ENCODE peak calls at places on chromosomes 3 and 15, in eight cellular contexts. U is activated B cell treated with CpG ODN at 0.5 μM for 24 hours; W is NCI-H2171; E is EL; K is naive thymus-derived CD8-positive, alpha-beta T cell; X is testis; S is B cell; A is NCI-H1417. F is an unnamed sample.

GRCh38 chr3:163708428-163708827 is 1369.9 kb downstream of the SI start:
- DNase-seq in W (no peak), S (no peak), X (no peak), A (no peak), E (no peak), K (no peak), U (no peak), F (no peak)

GRCh38 chr15:95538693-95539092 is 791.8 kb upstream of the NR2F2 start:
- DNase-seq in U (no peak), S (no peak), E (no peak), W (no peak), A (no peak), X (no peak), K (no peak), F (no peak)

GRCh38 chr15:75989875-75990274 is 22.3 kb downstream of the NRG4 start:
- DNase-seq in U (no peak), S (no peak), K (no peak), A (no peak), W (no peak), E (no peak), X (no peak), F (no peak)

GRCh38 chr15:55741592-55742497 is 1.1 kb downstream of the PRTG start:
- DNase-seq in X (peak; percentile 59), S (no peak), U (no peak), K (no peak), A (peak; percentile 88), W (no peak), E (peak; percentile 4), F (peak; percentile 7)

GRCh38 chr3:70531063-70531657 is 218.7 kb upstream of the MDFIC2 start:
- DNase-seq in E (peak; percentile 22), K (no peak), X (no peak), W (peak; percentile 7), U (no peak), A (no peak), S (no peak), F (no peak)

GRCh38 chr15:101439920-101440319 is 49.6 kb downstream of the PCSK6 start:
- DNase-seq in X (peak; percentile 66), S (no peak), W (no peak), E (peak; percentile 71), U (no peak), A (no peak), K (no peak), F (no peak)

GRCh38 chr15:31379042-31379441 is 52.4 kb downstream of the KLF13 start:
- DNase-seq in S (no peak), X (no peak), E (no peak), K (no peak), A (no peak), W (peak; percentile 59), U (no peak), F (no peak)

GRCh38 chr3:46955801-46956259 is 20.7 kb downstream of the CCDC12 start:
- DNase-seq in E (no peak), U (no peak), A (no peak), X (no peak), S (no peak), W (no peak), K (no peak), F (no peak)

GRCh38 chr3:11661052-11661656 is 17.4 kb upstream of the VGLL4 start:
- DNase-seq in K (no peak), W (no peak), S (no peak), E (no peak), X (no peak), A (no peak), U (no peak), F (no peak)

GRCh38 chr3:17088602-17089313 is 204.0 kb downstream of the PLCL2 start:
- DNase-seq in K (no peak), A (no peak), U (no peak), W (no peak), X (no peak), E (no peak), S (no peak), F (no peak)

GRCh38 chr3:88767746-88768145 is 339.7 kb upstream of the EPHA3 start:
- DNase-seq in K (no peak), X (no peak), S (no peak), W (no peak), A (no peak), U (no peak), E (no peak), F (no peak)